ENCODE peak calls at places on chromosomes 5 and 9, in seven cellular contexts. F, W, N, E, H, U and A are unnamed samples.

GRCh38 chr9:122051401-122052346 is 41.4 kb downstream of the TTLL11 start:
- DNase-seq in W (no peak), U (no peak), N (no peak), F (no peak), H (peak; percentile 23), E (peak; percentile 82), A (no peak)

GRCh38 chr5:9653811-9654210 is 23.7 kb upstream of the TAS2R1 start:
- DNase-seq in E (peak; percentile 27), W (no peak), H (no peak), N (no peak), U (no peak), F (no peak), A (no peak)

GRCh38 chr9:105679406-105680022 is 14.8 kb upstream of the TMEM38B start:
- DNase-seq in H (no peak), N (no peak), E (no peak), F (peak; percentile 89), U (no peak), W (no peak), A (peak; percentile 42)

GRCh38 chr9:133771486-133772482 is 33.6 kb upstream of the SARDH start:
- DNase-seq in W (no peak), E (no peak), F (no peak), N (no peak), H (no peak), U (no peak), A (no peak)

GRCh38 chr9:105890046-105890822 is 195.9 kb downstream of the TMEM38B start:
- DNase-seq in H (no peak), E (no peak), F (no peak), U (no peak), N (no peak), W (no peak), A (no peak)

GRCh38 chr5:134561871-134562296 is 36.4 kb downstream of the JADE2 start:
- DNase-seq in E (peak; percentile 47), H (no peak), F (peak; percentile 8), N (peak; percentile 49), U (no peak), W (peak; percentile 7), A (peak; percentile 56)

GRCh38 chr5:75320341-75320740 is 16.7 kb upstream of the HMGCR start:
- DNase-seq in F (no peak), E (no peak), H (no peak), N (no peak), U (no peak), W (no peak), A (no peak)

GRCh38 chr5:862367-863243 is 11.8 kb upstream of the ZDHHC11 start:
- DNase-seq in W (no peak), U (no peak), F (no peak), E (no peak), N (no peak), H (no peak), A (no peak)

GRCh38 chr9:36825179-36825578 is 208.9 kb downstream of the PAX5 start:
- DNase-seq in U (no peak), H (no peak), W (no peak), N (no peak), E (no peak), F (no peak), A (no peak)

GRCh38 chr5:125695994-125696679 is 727.1 kb upstream of the GRAMD2B start:
- DNase-seq in H (no peak), U (no peak), F (no peak), W (peak; percentile 7), E (no peak), N (peak; percentile 31), A (no peak)

GRCh38 chr9:119963258-119963797 is 594.1 kb upstream of the BRINP1 start:
- DNase-seq in W (peak; percentile 10), E (no peak), F (no peak), N (peak; percentile 69), H (no peak), U (peak; percentile 57), A (peak; percentile 30)

GRCh38 chr5:34012791-34013190 is 4.9 kb upstream of the AMACR start:
- DNase-seq in H (no peak), E (no peak), U (no peak), N (no peak), W (no peak), F (no peak), A (no peak)

GRCh38 chr9:80285325-80285724 is 713.6 kb downstream of the TLE4 start:
- DNase-seq in E (no peak), U (no peak), F (no peak), W (no peak), N (peak; percentile 1), H (no peak), A (no peak)

GRCh38 chr5:170633235-170634041 is 129.6 kb downstream of the KCNIP1 start:
- DNase-seq in F (peak; percentile 27), E (peak; percentile 55), N (peak; percentile 88), H (peak; percentile 20), U (no peak), W (peak; percentile 50), A (peak; percentile 62)

GRCh38 chr5:17190799-17191391 is 26.5 kb upstream of the BASP1 start:
- DNase-seq in H (no peak), E (no peak), N (no peak), F (no peak), W (no peak), U (no peak), A (no peak)

GRCh38 chr9:121564861-121565260 is 65.2 kb upstream of the GGTA1 start:
- DNase-seq in N (no peak), W (no peak), H (no peak), U (no peak), F (no peak), E (no peak), A (no peak)

GRCh38 chr5:175712681-175713085 is 54.8 kb downstream of the HRH2 start:
- DNase-seq in F (no peak), H (no peak), E (no peak), W (no peak), N (peak; percentile 44), U (no peak), A (no peak)

GRCh38 chr9:108588246-108588645 is 267.5 kb downstream of the ACTL7B start:
- DNase-seq in E (no peak), N (no peak), W (no peak), H (no peak), F (no peak), U (no peak), A (no peak)

GRCh38 chr5:38265546-38266179 is 7.3 kb downstream of the EGFLAM start:
- DNase-seq in W (peak; percentile 19), H (no peak), E (peak; percentile 80), F (peak; percentile 45), N (peak; percentile 67), U (peak; percentile 91), A (peak; percentile 38)

GRCh38 chr5:129400395-129400983 is 59.6 kb upstream of the ADAMTS19 start:
- DNase-seq in U (no peak), W (no peak), E (no peak), H (no peak), N (peak; percentile 2), F (no peak), A (peak; percentile 4)

GRCh38 chr5:96657068-96657467 is 5.1 kb upstream of the CAST start:
- DNase-seq in H (peak; percentile 61), E (peak; percentile 52), N (no peak), F (peak; percentile 12), W (peak; percentile 84), U (no peak), A (peak; percentile 43)

GRCh38 chr9:101235105-101235866 is 149.5 kb downstream of the BAAT start:
- DNase-seq in U (no peak), W (peak; percentile 13), F (peak; percentile 45), E (peak; percentile 17), N (peak; percentile 2), H (no peak), A (no peak)

GRCh38 chr9:124040186-124040920 is 28.8 kb downstream of the LHX2 start:
- DNase-seq in H (no peak), E (no peak), W (no peak), U (no peak), F (no peak), N (peak; percentile 31), A (no peak)

DNA sequence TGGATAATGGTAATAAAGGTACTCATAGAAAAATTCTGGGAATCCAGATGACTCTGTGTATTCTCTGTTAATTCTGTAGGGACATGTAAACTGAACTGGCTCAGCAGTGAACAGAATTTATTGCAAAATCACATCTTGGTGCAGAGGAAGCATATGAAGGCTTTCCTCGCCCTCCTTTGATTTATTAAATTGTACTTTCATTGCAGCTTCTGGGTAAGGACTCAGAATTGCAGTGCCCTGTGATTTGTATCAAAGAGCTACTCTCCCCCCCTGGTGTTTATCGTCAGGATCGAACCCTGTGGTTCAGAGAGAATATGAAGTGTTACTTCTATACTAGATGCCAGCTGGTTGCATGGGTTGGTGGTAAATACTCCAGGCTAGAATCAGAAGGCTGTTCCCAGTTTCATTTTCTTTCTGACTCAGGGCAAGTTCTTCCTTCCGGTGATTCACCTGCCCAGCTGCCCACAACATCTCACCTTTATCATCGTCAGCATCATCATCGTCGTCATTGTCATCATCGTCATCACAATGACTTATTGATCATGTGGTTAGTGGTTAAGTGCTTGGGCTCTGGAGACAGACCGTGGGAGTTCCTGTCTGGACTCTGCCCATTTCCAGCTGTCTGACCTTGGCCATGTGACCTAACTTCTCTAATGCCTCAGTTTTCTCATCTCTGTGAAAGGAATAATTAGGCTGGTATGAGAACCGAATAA is 238.8 kb downstream of the ARHGAP26 start:
- DNase-seq in N (no peak), H (peak; percentile 98), F (no peak), E (no peak), W (peak; percentile 79), U (no peak), A (no peak)
- TF ChIP-seq JUND in N (no peak), H (peak; percentile 93), F (no peak), E (no peak), W (peak; percentile 61), U (no peak), A (no peak)

GRCh38 chr5:132327278-132327959 is 33.2 kb downstream of the SLC22A4 start:
- DNase-seq in W (no peak), F (no peak), U (no peak), N (peak; percentile 33), H (no peak), E (no peak), A (no peak)
- TF ChIP-seq JUND in W (no peak), F (no peak), U (no peak), N (no peak), H (no peak), E (no peak), A (no peak)

GRCh38 chr5:123454236-123454911 is 31.2 kb upstream of the CEP120 start:
- DNase-seq in E (no peak), N (no peak), U (no peak), F (no peak), W (no peak), H (no peak), A (no peak)
- TF ChIP-seq JUND in E (peak; percentile 71), N (no peak), U (no peak), F (no peak), W (no peak), H (no peak), A (no peak)

DNA sequence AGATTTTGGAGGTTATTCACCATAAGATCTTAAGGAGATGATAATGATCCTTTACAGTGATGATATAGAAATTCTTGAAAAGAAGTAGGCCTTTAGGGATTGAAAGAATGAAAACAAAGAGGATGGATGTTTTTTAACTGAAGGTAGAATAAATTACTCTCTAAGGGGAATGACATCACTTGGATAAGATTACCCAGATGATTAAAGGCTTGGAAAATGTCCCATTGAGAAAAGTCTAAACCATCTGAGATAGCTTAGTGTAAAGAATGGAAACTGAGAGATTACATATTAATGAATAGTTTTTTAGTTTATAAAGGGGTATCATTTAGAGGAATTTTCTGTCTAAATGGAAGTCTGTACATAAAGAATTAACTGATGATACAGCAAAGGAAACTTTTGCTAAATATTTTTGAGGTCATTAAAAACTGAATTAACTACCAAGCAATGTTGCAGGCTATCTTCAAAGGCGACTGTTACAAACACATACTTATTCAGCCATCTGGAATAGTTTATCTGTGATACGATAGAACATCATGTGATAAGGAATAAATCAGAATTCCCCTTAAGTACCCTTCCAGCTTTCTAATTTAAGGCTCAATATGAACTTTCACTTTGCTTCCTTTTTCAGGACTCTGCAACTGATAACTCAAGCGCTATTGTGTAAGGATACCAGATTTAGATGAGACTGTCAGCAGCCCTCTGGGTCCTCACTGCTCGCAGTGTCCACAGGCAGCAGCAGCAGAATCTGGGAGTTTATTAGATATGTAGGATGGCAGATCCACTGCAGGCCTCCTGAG is 416.1 kb downstream of the SPATA31D1 start:
- DNase-seq in W (no peak), F (no peak), H (no peak), E (no peak), N (peak; percentile 40), U (no peak), A (no peak)
- TF ChIP-seq JUND in W (no peak), F (no peak), H (no peak), E (no peak), N (peak; percentile 21), U (no peak), A (no peak)